ENCODE peak calls at places on chromosomes 12 and 14, in seven cellular contexts. W, N, X, S, K, R and Y are unnamed samples.

GRCh38 chr12:103401421-103401820 is 94.3 kb downstream of the C12orf42 start:
- DNase-seq in K (no peak), R (no peak), X (no peak), S (no peak), W (no peak), N (peak; percentile 7), Y (peak; percentile 5)

GRCh38 chr12:120514002-120514401 is 15.0 kb downstream of the COQ5 start:
- DNase-seq in S (no peak), K (no peak), R (no peak), N (no peak), W (no peak), X (no peak), Y (no peak)

GRCh38 chr12:752673-753400 is 458 bp downstream of the WNK1 start:
- DNase-seq in N (no peak), W (no peak), R (peak; percentile 67), K (peak; percentile 58), X (no peak), S (peak; percentile 48), Y (peak; percentile 32)

GRCh38 chr14:75158843-75159614 is 17.4 kb downstream of the TMED10 start:
- DNase-seq in N (no peak), W (no peak), X (peak; percentile 41), S (no peak), R (no peak), K (no peak), Y (no peak)

GRCh38 chr12:26918321-26919215 is 19.2 kb downstream of the INTS13 start:
- DNase-seq in K (peak; percentile 30), S (no peak), N (no peak), R (no peak), X (no peak), W (no peak), Y (peak; percentile 4)

GRCh38 chr12:56116267-56117081 is at the start of gene RPL41:
- DNase-seq in X (peak; percentile 82), R (peak; percentile 90), W (peak; percentile 98), S (peak; percentile 96), K (peak; percentile 96), N (peak; percentile 91), Y (peak; percentile 96)

GRCh38 chr12:89098390-89099102 is 253.8 kb downstream of the DUSP6 start:
- DNase-seq in K (no peak), N (no peak), R (peak; percentile 7), W (no peak), X (no peak), S (no peak), Y (peak; percentile 94)

GRCh38 chr12:32995623-32996022 is 99.0 kb upstream of the PKP2 start:
- DNase-seq in N (no peak), X (no peak), K (no peak), R (no peak), W (no peak), S (no peak), Y (no peak)

GRCh38 chr12:112916270-112916669 is 9.5 kb downstream of the OAS1 start:
- DNase-seq in X (no peak), S (no peak), K (peak; percentile 43), N (no peak), W (peak; percentile 78), R (no peak), Y (no peak)

GRCh38 chr12:52087961-52088820 is 8.7 kb downstream of the SMIM41 start:
- DNase-seq in R (no peak), X (no peak), S (no peak), K (no peak), W (no peak), N (no peak), Y (no peak)

GRCh38 chr14:50335389-50335788 is 23.3 kb downstream of the DMAC2L start:
- DNase-seq in N (no peak), X (no peak), W (peak; percentile 86), R (peak; percentile 20), K (peak; percentile 78), S (peak; percentile 83), Y (peak; percentile 85)

GRCh38 chr12:22672951-22673350 is 48.0 kb downstream of the ETNK1 start:
- DNase-seq in X (no peak), K (no peak), S (peak; percentile 75), W (no peak), R (no peak), N (no peak), Y (peak; percentile 19)

GRCh38 chr12:22668441-22668840 is 43.5 kb downstream of the ETNK1 start:
- DNase-seq in S (no peak), K (no peak), X (no peak), R (no peak), W (no peak), N (no peak), Y (no peak)

GRCh38 chr12:22665476-22665875 is 40.5 kb downstream of the ETNK1 start:
- DNase-seq in N (no peak), W (no peak), S (no peak), X (no peak), K (no peak), R (no peak), Y (no peak)

GRCh38 chr12:22667122-22667521 is 42.2 kb downstream of the ETNK1 start:
- DNase-seq in N (no peak), X (no peak), K (no peak), R (no peak), W (no peak), S (no peak), Y (no peak)

DNA sequence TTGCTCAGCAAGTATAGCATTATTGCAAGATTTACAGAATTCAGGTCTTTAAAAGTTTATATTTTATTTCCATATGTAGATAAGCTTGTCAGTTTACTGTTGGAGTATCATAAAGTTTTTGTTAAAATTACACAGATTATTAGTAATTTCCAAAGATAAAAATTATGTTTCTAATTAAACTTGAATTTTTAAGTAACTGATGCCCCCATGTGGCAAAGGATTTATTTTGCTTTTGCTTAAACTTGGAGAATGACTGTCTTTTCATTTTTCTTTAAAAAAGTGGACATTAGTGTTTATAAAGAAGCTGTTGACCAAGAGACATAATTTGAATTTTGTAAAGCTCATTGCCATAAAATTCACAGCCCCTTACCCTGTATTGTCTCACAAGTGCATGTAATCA is 45.8 kb downstream of the ETNK1 start:
- DNase-seq in N (no peak), K (peak; percentile 29), S (peak; percentile 39), W (no peak), R (no peak), X (no peak), Y (no peak)
- TF ChIP-seq CTCF in N (peak; percentile 12), K (no peak), S (peak; percentile 24), W (no peak), R (no peak), X (no peak), Y (peak; percentile 50)

GRCh38 chr12:126139355-126139754 is 1074.1 kb downstream of the AACS start:
- DNase-seq in S (no peak), N (no peak), R (no peak), X (no peak), K (no peak), W (no peak), Y (no peak)
- TF ChIP-seq CTCF in S (peak; percentile 5), N (peak; percentile 38), R (no peak), X (no peak), K (no peak), W (no peak), Y (peak; percentile 17)

DNA sequence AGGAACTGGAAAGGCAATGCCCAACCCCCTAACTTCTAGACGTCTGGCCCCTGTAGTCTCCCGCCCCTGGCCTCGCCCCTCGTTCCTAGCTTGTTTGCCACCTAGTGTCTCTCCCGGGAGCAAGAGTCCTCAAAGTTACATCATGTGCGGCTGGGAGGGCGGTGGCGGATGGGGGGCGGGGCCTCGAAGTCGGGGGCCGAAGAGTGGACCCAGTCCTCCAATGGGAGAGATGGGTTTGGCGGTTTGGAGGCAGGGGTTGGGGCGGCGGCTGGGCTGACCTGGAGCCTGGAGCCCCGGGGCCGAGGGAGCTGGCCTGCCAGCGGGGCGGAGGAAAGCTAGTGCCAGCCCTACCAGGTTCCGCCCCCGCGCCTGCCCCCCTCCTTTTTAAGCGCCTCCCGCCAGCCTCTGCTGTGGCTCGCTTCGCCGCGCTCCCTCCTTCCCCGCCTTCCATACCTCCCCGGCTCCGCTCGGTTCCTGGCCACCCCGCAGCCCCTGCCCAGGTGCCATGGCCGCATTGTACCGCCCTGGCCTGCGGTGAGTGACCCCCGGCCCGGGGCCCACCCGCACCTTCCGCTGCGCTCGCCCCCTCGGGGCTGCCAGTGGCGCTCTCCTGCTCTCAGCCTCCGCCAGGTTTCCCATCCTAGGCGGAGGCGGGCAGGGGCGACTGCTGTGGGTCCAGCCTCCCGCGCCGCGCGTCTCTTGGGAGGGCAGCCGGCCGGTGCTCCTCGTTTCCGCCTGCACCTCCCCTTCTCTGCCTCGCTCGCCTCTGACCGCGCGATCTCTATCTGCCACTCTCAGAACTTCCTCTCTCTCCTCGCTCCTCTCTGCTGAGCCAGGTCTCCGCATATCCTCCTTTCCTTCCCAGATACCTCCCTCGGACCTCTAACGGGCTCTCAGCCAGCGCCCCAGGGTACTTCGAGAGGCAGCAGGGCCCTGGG is at the start of gene PCK2:
- DNase-seq in K (peak; percentile 72), S (peak; percentile 96), R (peak; percentile 63), N (peak; percentile 85), W (peak; percentile 98), X (no peak), Y (peak; percentile 94)
- TF ChIP-seq CTCF in K (peak; percentile 9), S (peak; percentile 18), R (no peak), N (no peak), W (peak; percentile 15), X (no peak), Y (peak; percentile 9)

GRCh38 chr14:38016497-38016896 is 191.2 kb upstream of the SSTR1 start:
- DNase-seq in K (no peak), X (no peak), R (no peak), N (peak; percentile 2), W (no peak), S (no peak), Y (peak; percentile 20)
- TF ChIP-seq CTCF in K (peak; percentile 43), X (no peak), R (peak; percentile 42), N (peak; percentile 49), W (no peak), S (no peak), Y (peak; percentile 43)

DNA sequence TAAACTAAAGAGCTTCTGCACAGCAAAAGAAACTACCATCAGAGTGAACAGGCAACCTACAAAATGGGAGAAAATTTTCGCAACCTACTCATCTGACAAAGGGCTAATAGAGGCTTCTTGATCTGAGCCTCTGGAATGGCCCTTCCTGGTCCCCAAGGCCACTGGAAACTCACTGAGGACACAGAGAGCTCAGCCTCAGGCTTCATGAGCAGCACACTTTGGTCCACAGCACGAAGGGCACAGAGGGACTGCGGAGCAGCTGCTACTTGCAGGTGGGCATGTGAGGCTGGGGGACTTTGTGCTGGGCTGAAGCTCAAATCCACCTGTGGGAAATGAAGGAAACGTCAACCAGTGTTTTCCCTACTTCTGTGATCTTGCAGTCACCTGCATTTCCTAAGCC is 27.4 kb downstream of the PZP start:
- DNase-seq in K (no peak), N (no peak), W (no peak), R (no peak), S (no peak), X (no peak), Y (no peak)
- TF ChIP-seq CTCF in K (no peak), N (no peak), W (no peak), R (no peak), S (no peak), X (no peak), Y (no peak)

DNA sequence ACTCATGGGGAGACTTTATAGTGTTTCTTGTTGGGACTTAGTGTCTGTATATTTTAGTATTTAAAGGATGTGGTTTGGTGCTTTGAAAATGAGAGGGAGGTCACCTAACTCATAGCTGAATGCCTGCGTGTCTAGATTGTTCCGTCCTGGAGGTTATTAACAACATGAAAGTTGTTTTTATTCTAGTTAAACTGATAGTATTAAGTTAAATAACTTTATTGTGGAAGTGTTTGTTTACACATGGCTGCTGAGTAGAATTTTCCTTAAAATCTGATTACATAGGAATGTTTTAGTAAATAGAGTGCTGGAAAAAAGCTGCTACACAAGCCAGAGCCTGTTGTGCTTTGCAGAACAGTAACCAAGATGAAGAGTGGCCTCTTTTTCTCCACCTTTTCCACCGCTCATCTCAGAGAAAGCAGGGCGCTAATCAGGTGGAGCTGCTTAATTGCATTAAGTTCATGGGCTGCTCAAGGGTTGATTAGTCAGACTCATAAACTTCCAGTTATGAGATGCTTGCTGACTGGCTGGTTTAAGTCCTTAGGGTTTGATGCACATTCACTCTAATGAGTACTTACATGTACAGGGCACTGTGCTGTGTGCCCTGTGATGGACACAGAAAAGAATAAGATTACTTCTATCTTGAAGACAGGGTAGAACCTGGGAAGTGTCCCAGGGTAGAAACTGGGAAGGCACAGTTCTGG is 62.7 kb downstream of the FBXO34 start:
- DNase-seq in W (no peak), X (no peak), N (no peak), K (peak; percentile 13), S (peak; percentile 61), R (no peak), Y (no peak)
- TF ChIP-seq CTCF in W (no peak), X (no peak), N (no peak), K (no peak), S (no peak), R (no peak), Y (no peak)